ENCODE peak calls at places on chromosomes 1 and 21, in ten cellular contexts. S is Daoy; N is memory B cell; K is putamen; X is upper lobe of left lung; P is central memory CD4-positive, alpha-beta T cell; C is stromal cell of bone marrow; W is IMR-90; Z is activated CD4-positive, alpha-beta T cell treated with anti-CD3 and anti-CD28 coated beads, Interleukin-2, amount 10 ng/mL, durations not matched to agents 7 days and 5 days; U is H7. A is an unnamed sample.

GRCh38 chr1:162697140-162697895 is 65.1 kb downstream of the DDR2 start:
- DNase-seq in Z (no peak), X (no peak), U (no peak), P (no peak), K (no peak), N (no peak), C (no peak), W (no peak), S (no peak), A (no peak)

GRCh38 chr21:42515708-42516502 is 2.3 kb downstream of the SLC37A1 start:
- DNase-seq in U (no peak), P (no peak), K (no peak), S (peak), Z (no peak), X (peak), C (no peak), N (no peak), W (no peak), A (no peak)

GRCh38 chr1:234745844-234746797 is 136.1 kb upstream of the IRF2BP2 start:
- DNase-seq in X (no peak), P (no peak), K (peak), U (peak), S (peak), C (no peak), Z (no peak), N (no peak), W (peak), A (no peak)

GRCh38 chr1:220528049-220528678 is at the start of gene MARK1:
- DNase-seq in S (peak), C (no peak), X (peak), N (peak), K (peak), U (peak), W (no peak), P (no peak), Z (no peak), A (peak)

GRCh38 chr1:60341274-60341673 is 267.7 kb upstream of the C1orf87 start:
- DNase-seq in S (no peak), P (no peak), Z (no peak), W (no peak), N (no peak), U (no peak), X (no peak), C (no peak), K (no peak), A (no peak)

GRCh38 chr1:159171688-159172501 is 480 bp downstream of the CADM3 start:
- DNase-seq in K (peak), Z (no peak), P (no peak), C (no peak), N (no peak), S (peak), U (peak), X (no peak), W (no peak), A (peak)

GRCh38 chr1:37265786-37266667 is 208.4 kb upstream of the ZC3H12A start:
- DNase-seq in X (no peak), C (no peak), N (no peak), K (no peak), Z (no peak), P (no peak), U (peak), W (no peak), S (no peak), A (no peak)

GRCh38 chr1:90851711-90852050 is 134.6 kb upstream of the BARHL2 start:
- DNase-seq in U (no peak), C (no peak), X (no peak), S (no peak), N (no peak), K (no peak), P (no peak), Z (no peak), W (no peak), A (no peak)

GRCh38 chr1:172849653-172850052 is 190.8 kb downstream of the FASLG start:
- DNase-seq in U (no peak), Z (no peak), W (no peak), X (no peak), P (no peak), N (no peak), S (no peak), K (no peak), C (no peak), A (no peak)

GRCh38 chr1:8091691-8092090 is 65.6 kb upstream of the ERRFI1 start:
- DNase-seq in K (no peak), P (no peak), X (no peak), C (no peak), U (no peak), Z (no peak), S (peak), W (no peak), N (no peak), A (no peak)

GRCh38 chr21:44199448-44199847 is 41.3 kb downstream of the ICOSLG start:
- DNase-seq in X (no peak), S (no peak), P (no peak), N (no peak), U (peak), K (no peak), C (no peak), Z (no peak), W (no peak), A (peak)

GRCh38 chr1:210293191-210293607 is 35.5 kb upstream of the HHAT start:
- DNase-seq in Z (no peak), X (no peak), U (no peak), S (peak), K (no peak), W (peak), C (peak), N (no peak), P (no peak), A (no peak)

GRCh38 chr1:234645474-234645953 is 35.5 kb upstream of the IRF2BP2 start:
- DNase-seq in N (no peak), Z (no peak), X (no peak), S (no peak), W (no peak), K (no peak), C (no peak), P (no peak), U (no peak), A (no peak)

GRCh38 chr1:14363707-14364413 is 234.6 kb upstream of the KAZN start:
- DNase-seq in K (no peak), S (no peak), C (no peak), Z (no peak), U (peak), X (no peak), N (no peak), W (no peak), P (no peak), A (no peak)

GRCh38 chr1:38064232-38064903 is 17.8 kb upstream of the POU3F1 start:
- DNase-seq in P (no peak), S (peak), C (peak), Z (no peak), U (peak), N (no peak), K (peak), W (peak), X (no peak), A (no peak)

GRCh38 chr1:38528600-38528999 is 331.0 kb downstream of the RRAGC start:
- DNase-seq in C (no peak), X (peak), P (no peak), U (no peak), N (no peak), S (no peak), K (no peak), W (no peak), Z (no peak), A (no peak)

GRCh38 chr1:222665964-222666363 is 46.3 kb downstream of the AIDA start:
- DNase-seq in S (no peak), W (peak), N (no peak), P (no peak), K (no peak), C (no peak), X (no peak), U (no peak), Z (no peak), A (no peak)

GRCh38 chr1:37776946-37777516 is 12.1 kb upstream of the EPHA10 start:
- DNase-seq in N (no peak), U (no peak), P (no peak), Z (no peak), W (no peak), S (no peak), X (no peak), C (no peak), K (no peak), A (no peak)

GRCh38 chr1:244863491-244864252 is 671 bp downstream of the HNRNPU start:
- DNase-seq in P (no peak), X (peak), N (no peak), Z (peak), W (no peak), U (no peak), K (peak), S (no peak), C (no peak), A (no peak)

GRCh38 chr1:183226963-183227362 is 40.9 kb downstream of the LAMC2 start:
- DNase-seq in C (no peak), X (no peak), U (no peak), S (peak), K (no peak), Z (no peak), P (no peak), W (no peak), N (no peak), A (no peak)

GRCh38 chr1:241518447-241519307 is 878 bp downstream of the FH start:
- DNase-seq in Z (peak), K (peak), N (no peak), U (no peak), P (peak), C (peak), S (peak), W (peak), X (peak), A (peak)

GRCh38 chr1:150212070-150212469 is 23.8 kb downstream of the ANP32E start:
- DNase-seq in X (no peak), P (no peak), N (no peak), U (no peak), C (no peak), S (no peak), W (no peak), Z (no peak), K (no peak), A (no peak)

GRCh38 chr1:177346960-177347359 is 176.2 kb downstream of the BRINP2 start:
- DNase-seq in N (no peak), S (no peak), U (no peak), P (no peak), K (no peak), X (no peak), C (no peak), Z (no peak), W (no peak), A (no peak)

GRCh38 chr21:32359719-32360260 is 33.0 kb downstream of the URB1 start:
- DNase-seq in N (no peak), W (no peak), X (no peak), S (no peak), P (no peak), C (no peak), Z (no peak), U (no peak), K (no peak), A (no peak)

GRCh38 chr1:27342778-27343638 is 1.2 kb downstream of the SYTL1 start:
- DNase-seq in W (no peak), U (peak), P (peak), K (no peak), N (peak), S (no peak), C (no peak), X (peak), Z (peak), A (peak)

GRCh38 chr1:228101994-228102790 is 933 bp downstream of the C1orf35 start:
- DNase-seq in S (peak), P (peak), W (no peak), K (no peak), X (peak), U (peak), Z (peak), N (no peak), C (no peak), A (peak)

GRCh38 chr1:6426321-6426971 is 1.9 kb downstream of the ESPN start:
- DNase-seq in Z (no peak), C (no peak), K (no peak), P (no peak), X (no peak), W (no peak), S (no peak), U (no peak), N (no peak), A (no peak)

GRCh38 chr1:156602557-156602993 is 1.3 kb upstream of the GPATCH4 start:
- DNase-seq in Z (peak), W (no peak), X (no peak), K (no peak), S (peak), N (no peak), U (peak), C (no peak), P (no peak), A (no peak)

GRCh38 chr1:17873007-17873675 is 118.0 kb downstream of the ACTL8 start:
- DNase-seq in C (no peak), P (no peak), U (no peak), K (no peak), W (no peak), N (no peak), Z (no peak), S (no peak), X (no peak), A (no peak)

GRCh38 chr1:215045647-215046308 is 36.8 kb upstream of the KCNK2 start:
- DNase-seq in K (no peak), S (no peak), P (no peak), W (no peak), U (no peak), Z (no peak), X (no peak), N (no peak), C (no peak), A (no peak)

GRCh38 chr1:41779350-41779749 is 139.4 kb downstream of the HIVEP3 start:
- DNase-seq in N (no peak), K (no peak), U (no peak), P (no peak), C (no peak), Z (no peak), W (no peak), S (no peak), X (no peak), A (no peak)

GRCh38 chr1:90262791-90263190 is 267.9 kb downstream of the ZNF326 start:
- DNase-seq in X (no peak), P (no peak), C (peak), N (no peak), U (no peak), Z (no peak), K (no peak), S (no peak), W (no peak), A (no peak)

GRCh38 chr1:40622936-40623629 is 42.4 kb downstream of the RIMS3 start:
- DNase-seq in W (no peak), X (no peak), K (no peak), C (no peak), N (no peak), U (peak), Z (no peak), P (no peak), S (no peak), A (peak)

GRCh38 chr1:180343931-180344406 is 113.9 kb downstream of the LHX4 start:
- DNase-seq in P (no peak), C (no peak), Z (no peak), K (no peak), S (peak), W (peak), N (no peak), U (no peak), X (peak), A (no peak)

GRCh38 chr21:42636535-42636914 is 16.9 kb upstream of the PDE9A start:
- DNase-seq in W (peak), N (no peak), Z (no peak), S (no peak), U (no peak), X (no peak), P (no peak), C (peak), K (no peak), A (no peak)

GRCh38 chr21:37757631-37758376 is 158.5 kb downstream of the KCNJ6 start:
- DNase-seq in P (no peak), K (no peak), W (no peak), X (no peak), C (no peak), Z (no peak), U (no peak), N (no peak), S (no peak), A (no peak)

GRCh38 chr1:23555949-23556640 is 3.2 kb downstream of the ID3 start:
- DNase-seq in U (peak), Z (no peak), N (no peak), X (no peak), W (peak), S (peak), P (no peak), K (no peak), C (no peak), A (peak)

GRCh38 chr1:95731466-95731865 is 497.5 kb downstream of the RWDD3 start:
- DNase-seq in C (no peak), P (no peak), N (no peak), W (no peak), X (no peak), K (no peak), Z (no peak), S (no peak), U (no peak), A (no peak)

GRCh38 chr1:4276238-4276637 is 376.2 kb upstream of the C1orf174 start:
- DNase-seq in P (no peak), S (no peak), N (no peak), Z (no peak), K (no peak), W (no peak), X (no peak), C (no peak), U (no peak), A (no peak)

A was measured in H9.